ENCODE peak calls at places on chromosomes 16 and 17, in nine cellular contexts. W is astrocyte of the cerebellum; O is ovary; R is CD8-positive, alpha-beta T cell; Y is mucosa of descending colon; J is Caco-2; S is neural progenitor cell; M is gastrocnemius medialis; D is HFF-Myc. E is an unnamed sample.

GRCh38 chr17:64008346-64008745 is 10.2 kb downstream of the PRR29 start:
- DNase-seq in J (no peak), W (no peak), R (no peak), D (no peak), M (no peak), Y (no peak), S (no peak), O (no peak), E (no peak)

GRCh38 chr17:43905985-43906852 is 1.1 kb downstream of the MPP2 start:
- DNase-seq in Y (peak; percentile 74), R (peak; percentile 72), W (no peak), S (peak; percentile 92), M (peak; percentile 44), D (no peak), O (peak; percentile 75), J (peak; percentile 56), E (no peak)

GRCh38 chr16:80804451-80805383 is at the start of gene CDYL2:
- DNase-seq in D (no peak), J (peak; percentile 70), O (no peak), S (peak; percentile 75), R (peak; percentile 21), W (no peak), M (no peak), Y (peak; percentile 55), E (no peak)

GRCh38 chr17:44872131-44872768 is 24.6 kb downstream of the HIGD1B start:
- DNase-seq in D (no peak), Y (no peak), M (peak; percentile 95), O (no peak), W (no peak), J (no peak), S (no peak), R (no peak), E (no peak)

GRCh38 chr17:82238562-82239201 is 9.8 kb downstream of the SLC16A3 start:
- DNase-seq in W (no peak), Y (peak; percentile 92), S (no peak), R (peak; percentile 77), O (peak; percentile 77), M (peak; percentile 71), D (peak; percentile 66), J (no peak), E (peak; percentile 72)

GRCh38 chr17:17989081-17989480 is 16.4 kb downstream of the DRC3 start:
- DNase-seq in D (no peak), S (no peak), M (no peak), J (no peak), O (no peak), Y (no peak), R (no peak), W (no peak), E (no peak)

GRCh38 chr16:20763461-20764232 is at the start of gene ACSM3:
- DNase-seq in M (peak; percentile 22), R (peak; percentile 73), O (peak; percentile 37), W (peak; percentile 20), Y (no peak), S (peak; percentile 52), J (peak; percentile 89), D (peak; percentile 76), E (peak; percentile 28)

GRCh38 chr17:10198509-10199249 is at the start of gene GAS7:
- DNase-seq in Y (peak; percentile 66), S (peak; percentile 91), W (no peak), R (peak; percentile 70), O (peak; percentile 73), D (no peak), M (peak; percentile 29), J (no peak), E (peak; percentile 97)

GRCh38 chr17:80455328-80455710 is 21.1 kb downstream of the NPTX1 start:
- DNase-seq in R (peak; percentile 42), W (no peak), S (peak; percentile 86), M (no peak), J (no peak), O (no peak), Y (no peak), D (no peak), E (no peak)

GRCh38 chr17:73379814-73380213 is 68.0 kb upstream of the CDC42EP4 start:
- DNase-seq in S (no peak), R (no peak), J (no peak), O (no peak), M (no peak), Y (no peak), W (no peak), D (no peak), E (no peak)

GRCh38 chr17:81328489-81328888 is 33.4 kb upstream of the SLC38A10 start:
- DNase-seq in Y (no peak), D (no peak), W (no peak), R (no peak), S (no peak), O (no peak), J (no peak), M (peak; percentile 87), E (no peak)

GRCh38 chr17:73901661-73902415 is 257.6 kb upstream of the SDK2 start:
- DNase-seq in Y (peak; percentile 78), D (no peak), W (no peak), O (no peak), M (no peak), S (peak; percentile 79), R (no peak), J (peak; percentile 40), E (no peak)

GRCh38 chr16:53600076-53600475 is 97.1 kb upstream of the AKTIP start:
- DNase-seq in J (no peak), S (no peak), O (no peak), M (no peak), D (peak; percentile 20), Y (no peak), W (no peak), R (no peak), E (no peak)

GRCh38 chr16:50169555-50170096 is 16.5 kb downstream of the TENT4B start:
- DNase-seq in O (no peak), Y (no peak), M (no peak), D (no peak), S (no peak), W (no peak), R (no peak), J (no peak), E (no peak)

GRCh38 chr17:15279011-15279477 is 13.9 kb upstream of the PMP22 start:
- DNase-seq in M (no peak), D (no peak), W (no peak), J (no peak), Y (no peak), S (no peak), R (no peak), O (no peak), E (no peak)

GRCh38 chr17:51165680-51166197 is 472 bp upstream of the NME2 start:
- DNase-seq in Y (peak; percentile 70), S (peak; percentile 48), W (no peak), O (peak; percentile 51), D (no peak), J (no peak), M (no peak), R (peak; percentile 24), E (no peak)

GRCh38 chr16:80759419-80760162 is 44.8 kb downstream of the CDYL2 start:
- DNase-seq in J (no peak), S (no peak), W (no peak), R (no peak), O (no peak), Y (no peak), D (no peak), M (no peak), E (no peak)

GRCh38 chr17:80478487-80479245 is 2.3 kb upstream of the NPTX1 start:
- DNase-seq in R (no peak), S (peak; percentile 53), W (no peak), D (no peak), M (no peak), Y (no peak), J (no peak), O (no peak), E (no peak)

GRCh38 chr17:81706757-81707624 is 3.8 kb downstream of the MRPL12 start:
- DNase-seq in M (no peak), O (peak; percentile 26), D (no peak), R (no peak), J (no peak), Y (peak; percentile 55), W (no peak), S (no peak), E (no peak)

GRCh38 chr16:85029413-85029794 is 1.8 kb downstream of the KIAA0513 start:
- DNase-seq in O (no peak), D (no peak), W (no peak), M (no peak), R (peak; percentile 74), S (no peak), J (peak; percentile 29), Y (no peak), E (no peak)
- H3K4me3 ChIP-seq in O (peak overlapping the region; percentile 84), D (no peak overlapping the region), W (no peak overlapping the region), M (no peak overlapping the region), R (no peak overlapping the region), S (no peak overlapping the region), J (no peak overlapping the region), Y (no peak overlapping the region), E (no peak overlapping the region)

GRCh38 chr17:49003557-49004511 is 6.6 kb downstream of the IGF2BP1 start:
- DNase-seq in R (no peak), O (no peak), M (no peak), J (no peak), W (no peak), Y (no peak), D (no peak), S (peak; percentile 79), E (no peak)
- H3K4me3 ChIP-seq in R (no peak overlapping the region), O (no peak overlapping the region), M (no peak overlapping the region), J (no peak overlapping the region), W (peak overlapping the region; percentile 41), Y (no peak overlapping the region), D (peak overlapping the region; percentile 4), S (peak overlapping the region; percentile 97), E (no peak overlapping the region)

DNA sequence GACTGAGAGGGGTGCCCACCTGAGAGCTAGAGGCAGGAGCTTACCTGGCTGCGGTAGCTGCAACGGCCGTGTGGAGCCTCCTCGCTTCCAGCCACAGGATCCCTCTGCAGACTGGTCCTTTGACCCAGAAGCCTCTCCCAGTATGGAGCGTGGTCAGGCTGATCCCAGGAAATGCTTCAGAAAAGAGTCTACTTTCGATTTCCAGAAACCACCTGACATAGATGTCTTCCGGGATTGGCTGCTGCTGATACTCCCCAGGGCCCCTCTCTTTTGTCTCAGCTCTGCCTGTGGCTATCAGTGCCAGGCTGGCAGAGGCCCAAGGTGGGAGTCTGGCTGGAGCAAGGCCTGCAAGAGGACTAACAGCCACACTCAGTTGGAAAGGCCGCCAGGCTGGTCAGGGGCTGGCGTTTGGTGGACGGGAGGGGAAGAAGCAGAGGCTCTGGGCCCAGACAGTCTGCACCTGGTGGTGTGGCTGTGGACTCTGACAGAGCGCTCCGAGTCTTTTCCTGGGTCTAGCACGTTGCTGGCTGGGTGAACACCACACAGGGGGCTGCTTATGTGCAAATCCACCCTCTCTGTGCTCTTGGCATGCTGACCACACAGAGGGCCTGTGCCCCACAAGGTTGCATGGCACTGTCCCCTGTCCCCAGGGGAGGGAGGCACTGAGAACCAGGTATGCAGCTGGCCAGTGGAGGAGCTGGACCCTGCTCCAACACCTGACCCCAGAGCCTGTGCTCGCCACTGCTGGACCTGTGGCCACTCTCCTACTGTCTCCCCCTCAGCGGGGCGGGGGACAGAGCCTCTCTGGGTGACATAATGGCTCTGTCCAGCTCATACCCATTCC is at the start of gene LGALS3BP:
- DNase-seq in D (peak; percentile 27), M (peak; percentile 32), W (peak; percentile 51), S (peak; percentile 66), J (peak; percentile 49), R (peak; percentile 31), O (peak; percentile 94), Y (peak; percentile 87), E (peak; percentile 62)
- H3K4me3 ChIP-seq in D (peak within 1 kb of the TSS; percentile 22), M (peak within 1 kb of the TSS; percentile 36), W (peak within 1 kb of the TSS; percentile 40), S (peak within 1 kb of the TSS; percentile 10), J (peak within 1 kb of the TSS; percentile 3), R (peak within 1 kb of the TSS; percentile 78), O (peak within 1 kb of the TSS; percentile 51), Y (peak within 1 kb of the TSS; percentile 14), E (peak within 1 kb of the TSS; percentile 73)

GRCh38 chr17:57356722-57357391 is 100.5 kb downstream of the MSI2 start:
- DNase-seq in M (no peak), O (no peak), D (no peak), Y (no peak), J (no peak), S (peak; percentile 74), W (no peak), R (no peak), E (no peak)
- H3K4me3 ChIP-seq in M (peak overlapping the region; percentile 16), O (no peak overlapping the region), D (no peak overlapping the region), Y (no peak overlapping the region), J (no peak overlapping the region), S (peak overlapping the region; percentile 11), W (peak overlapping the region; percentile 31), R (no peak overlapping the region), E (peak overlapping the region; percentile 24)

E was measured in Jurkat, Clone E6-1.